ENCODE peak calls at places on chromosomes 6 and 20, in seven cellular contexts. D is body of pancreas; K is CD4-positive, alpha-beta T cell; X is NB4; F is right atrium auricular region; Q is WTC11; L is astrocyte of the spinal cord. J is an unnamed sample.

GRCh38 chr20:23519556-23519955 is 28.6 kb downstream of the CST8 start:
- DNase-seq in D (no peak), K (no peak), X (no peak), F (no peak), Q (no peak), L (no peak), J (no peak)

GRCh38 chr6:166567107-166567506 is 19.4 kb downstream of the RAMACL start:
- DNase-seq in D (no peak), K (no peak), X (no peak), F (no peak), Q (no peak), L (peak), J (peak)

GRCh38 chr6:91105532-91105931 is 518.7 kb upstream of the MAP3K7 start:
- DNase-seq in D (no peak), K (no peak), X (no peak), F (no peak), Q (no peak), L (no peak), J (no peak)

GRCh38 chr20:25000268-25000801 is 7.8 kb upstream of the APMAP start:
- DNase-seq in D (peak), K (no peak), X (peak), F (peak), Q (no peak), L (peak), J (peak)

GRCh38 chr6:34027445-34027936 is 118.4 kb downstream of the GRM4 start:
- DNase-seq in D (peak), K (peak), X (peak), F (no peak), Q (peak), L (no peak), J (no peak)

GRCh38 chr6:22102671-22103070 is 194.2 kb downstream of the PRL start:
- DNase-seq in D (no peak), K (no peak), X (no peak), F (no peak), Q (no peak), L (no peak), J (no peak)

GRCh38 chr20:42152570-42152969 is 534.4 kb upstream of the CHD6 start:
- DNase-seq in D (no peak), K (no peak), X (no peak), F (no peak), Q (no peak), L (no peak), J (no peak)

GRCh38 chr20:61967300-61967699 is 98.4 kb downstream of the TAF4 start:
- DNase-seq in D (no peak), K (no peak), X (no peak), F (no peak), Q (no peak), L (no peak), J (no peak)

GRCh38 chr6:158022749-158023596 is 41.3 kb downstream of the SYNJ2 start:
- DNase-seq in D (no peak), K (no peak), X (peak), F (no peak), Q (no peak), L (no peak), J (no peak)

GRCh38 chr6:147651249-147652063 is 143.0 kb downstream of the SAMD5 start:
- DNase-seq in D (no peak), K (no peak), X (peak), F (peak), Q (no peak), L (no peak), J (no peak)

GRCh38 chr6:31734703-31735500 is 1.4 kb downstream of the CLIC1 start:
- DNase-seq in D (no peak), K (peak), X (peak), F (peak), Q (no peak), L (peak), J (no peak)

GRCh38 chr20:58471161-58471834 is 43.9 kb downstream of the APCDD1L start:
- DNase-seq in D (no peak), K (no peak), X (no peak), F (no peak), Q (no peak), L (no peak), J (no peak)

GRCh38 chr6:157282279-157282678 is 41.0 kb downstream of the TMEM242 start:
- DNase-seq in D (no peak), K (no peak), X (no peak), F (no peak), Q (no peak), L (no peak), J (no peak)

GRCh38 chr20:38427655-38428023 is 7.5 kb downstream of the SNHG17 start:
- DNase-seq in D (no peak), K (no peak), X (no peak), F (no peak), Q (no peak), L (no peak), J (no peak)

GRCh38 chr6:22222469-22222868 is 74.4 kb downstream of the PRL start:
- DNase-seq in D (no peak), K (no peak), X (no peak), F (no peak), Q (peak), L (no peak), J (no peak)

GRCh38 chr6:35798706-35799105 is 1.6 kb upstream of the CLPS start:
- DNase-seq in D (peak), K (no peak), X (no peak), F (no peak), Q (no peak), L (no peak), J (no peak)

GRCh38 chr6:150491131-150491795 is 108.4 kb upstream of the PLEKHG1 start:
- DNase-seq in D (no peak), K (no peak), X (no peak), F (no peak), Q (no peak), L (peak), J (peak)

GRCh38 chr6:47061631-47062300 is 19.6 kb upstream of the ADGRF1 start:
- DNase-seq in D (no peak), K (no peak), X (no peak), F (no peak), Q (no peak), L (no peak), J (no peak)

GRCh38 chr6:28589234-28589951 is 63.7 kb downstream of the GPX5 start:
- DNase-seq in D (peak), K (peak), X (peak), F (no peak), Q (peak), L (peak), J (peak)

GRCh38 chr6:122012576-122012975 is 386.9 kb upstream of the HSF2 start:
- DNase-seq in D (no peak), K (no peak), X (no peak), F (no peak), Q (no peak), L (peak), J (no peak)

GRCh38 chr20:31670371-31671228 is 32.9 kb downstream of the COX4I2 start:
- DNase-seq in D (peak), K (no peak), X (no peak), F (peak), Q (no peak), L (peak), J (no peak)

GRCh38 chr20:49395659-49396058 is 86.8 kb downstream of the KCNB1 start:
- DNase-seq in D (no peak), K (no peak), X (no peak), F (no peak), Q (no peak), L (no peak), J (no peak)

GRCh38 chr6:13273931-13274706 is 54.2 kb downstream of the TBC1D7 start:
- DNase-seq in D (no peak), K (peak), X (peak), F (no peak), Q (no peak), L (no peak), J (no peak)

GRCh38 chr20:38119446-38119845 is 45.6 kb downstream of the TGM2 start:
- DNase-seq in D (no peak), K (no peak), X (no peak), F (peak), Q (no peak), L (no peak), J (no peak)

GRCh38 chr20:9996944-9997343 is 37.8 kb upstream of the ANKEF1 start:
- DNase-seq in D (no peak), K (no peak), X (no peak), F (no peak), Q (no peak), L (no peak), J (no peak)

GRCh38 chr20:48180039-48180438 is 394.8 kb upstream of the SULF2 start:
- DNase-seq in D (no peak), K (no peak), X (no peak), F (no peak), Q (no peak), L (peak), J (no peak)

GRCh38 chr20:25020901-25021301 is 28.4 kb upstream of the APMAP start:
- DNase-seq in D (peak), K (no peak), X (no peak), F (no peak), Q (no peak), L (no peak), J (no peak)

GRCh38 chr6:36131517-36132220 is 1.4 kb downstream of the MAPK13 start:
- DNase-seq in D (peak), K (peak), X (no peak), F (peak), Q (no peak), L (peak), J (peak)

GRCh38 chr6:138289739-138290138 is 71.4 kb upstream of the PBOV1 start:
- DNase-seq in D (no peak), K (no peak), X (peak), F (no peak), Q (peak), L (no peak), J (no peak)

GRCh38 chr6:36210157-36210556 is 13.6 kb downstream of the BRPF3 start:
- DNase-seq in D (no peak), K (no peak), X (no peak), F (no peak), Q (no peak), L (no peak), J (no peak)

GRCh38 chr6:34386316-34387137 is 5.9 kb downstream of the NUDT3 start:
- DNase-seq in D (no peak), K (no peak), X (peak), F (no peak), Q (no peak), L (peak), J (peak)

GRCh38 chr6:1485678-1486077 is 96.3 kb downstream of the FOXF2 start:
- DNase-seq in D (no peak), K (no peak), X (no peak), F (no peak), Q (no peak), L (peak), J (peak)

GRCh38 chr20:46770330-46771194 is 61.1 kb downstream of the SLC2A10 start:
- DNase-seq in D (no peak), K (no peak), X (no peak), F (no peak), Q (no peak), L (peak), J (no peak)

GRCh38 chr6:85416766-85417165 is 33.1 kb upstream of the NT5E start:
- DNase-seq in D (no peak), K (no peak), X (no peak), F (no peak), Q (no peak), L (no peak), J (no peak)

GRCh38 chr6:84663866-84664265 is 100.5 kb downstream of the TBX18 start:
- DNase-seq in D (no peak), K (no peak), X (no peak), F (no peak), Q (no peak), L (no peak), J (no peak)

GRCh38 chr20:57223648-57224489 is 42.6 kb downstream of the BMP7 start:
- DNase-seq in D (no peak), K (no peak), X (peak), F (peak), Q (no peak), L (no peak), J (no peak)
- TF ChIP-seq CTCF in D (no peak), K (no peak), X (no peak), F (no peak), Q (no peak), L (no peak), J (peak)

GRCh38 chr6:169726963-169727362 is 2.7 kb upstream of the PHF10 start:
- DNase-seq in D (no peak), K (no peak), X (no peak), F (no peak), Q (no peak), L (no peak), J (no peak)
- TF ChIP-seq CTCF in D (no peak), K (no peak), X (no peak), F (no peak), Q (no peak), L (no peak), J (no peak)

GRCh38 chr20:35421322-35421721 is 9.5 kb upstream of the UQCC1 start:
- DNase-seq in D (no peak), K (no peak), X (no peak), F (no peak), Q (no peak), L (no peak), J (no peak)
- TF ChIP-seq CTCF in D (no peak), K (no peak), X (no peak), F (no peak), Q (no peak), L (no peak), J (no peak)

GRCh38 chr6:3392059-3392458 is 64.8 kb downstream of the SLC22A23 start:
- DNase-seq in D (no peak), K (no peak), X (no peak), F (no peak), Q (no peak), L (no peak), J (no peak)
- TF ChIP-seq CTCF in D (no peak), K (no peak), X (no peak), F (no peak), Q (no peak), L (no peak), J (no peak)

GRCh38 chr6:11613336-11613735 is 75.8 kb downstream of the TMEM170B start:
- DNase-seq in D (no peak), K (no peak), X (no peak), F (no peak), Q (no peak), L (no peak), J (no peak)
- TF ChIP-seq CTCF in D (no peak), K (no peak), X (no peak), F (no peak), Q (no peak), L (no peak), J (no peak)

GRCh38 chr6:144095134-144096002 is at the start of gene SF3B5:
- DNase-seq in D (peak), K (peak), X (peak), F (peak), Q (peak), L (peak), J (peak)
- TF ChIP-seq CTCF in D (no peak), K (no peak), X (no peak), F (no peak), Q (no peak), L (no peak), J (no peak)

GRCh38 chr6:11947063-11947462 is 65.0 kb upstream of the HIVEP1 start:
- DNase-seq in D (no peak), K (no peak), X (no peak), F (no peak), Q (no peak), L (no peak), J (no peak)
- TF ChIP-seq CTCF in D (no peak), K (no peak), X (no peak), F (no peak), Q (no peak), L (peak), J (no peak)

GRCh38 chr6:112360498-112360897 is 13.4 kb downstream of the RFPL4B start:
- DNase-seq in D (no peak), K (no peak), X (no peak), F (no peak), Q (no peak), L (no peak), J (no peak)

GRCh38 chr6:112362027-112362795 is 15.1 kb downstream of the RFPL4B start:
- DNase-seq in D (no peak), K (no peak), X (no peak), F (no peak), Q (no peak), L (no peak), J (no peak)

GRCh38 chr6:112366695-112367546 is 19.8 kb downstream of the RFPL4B start:
- DNase-seq in D (no peak), K (no peak), X (no peak), F (no peak), Q (no peak), L (no peak), J (no peak)

GRCh38 chr6:112365952-112366351 is 18.8 kb downstream of the RFPL4B start:
- DNase-seq in D (no peak), K (no peak), X (no peak), F (no peak), Q (no peak), L (no peak), J (no peak)

DNA sequence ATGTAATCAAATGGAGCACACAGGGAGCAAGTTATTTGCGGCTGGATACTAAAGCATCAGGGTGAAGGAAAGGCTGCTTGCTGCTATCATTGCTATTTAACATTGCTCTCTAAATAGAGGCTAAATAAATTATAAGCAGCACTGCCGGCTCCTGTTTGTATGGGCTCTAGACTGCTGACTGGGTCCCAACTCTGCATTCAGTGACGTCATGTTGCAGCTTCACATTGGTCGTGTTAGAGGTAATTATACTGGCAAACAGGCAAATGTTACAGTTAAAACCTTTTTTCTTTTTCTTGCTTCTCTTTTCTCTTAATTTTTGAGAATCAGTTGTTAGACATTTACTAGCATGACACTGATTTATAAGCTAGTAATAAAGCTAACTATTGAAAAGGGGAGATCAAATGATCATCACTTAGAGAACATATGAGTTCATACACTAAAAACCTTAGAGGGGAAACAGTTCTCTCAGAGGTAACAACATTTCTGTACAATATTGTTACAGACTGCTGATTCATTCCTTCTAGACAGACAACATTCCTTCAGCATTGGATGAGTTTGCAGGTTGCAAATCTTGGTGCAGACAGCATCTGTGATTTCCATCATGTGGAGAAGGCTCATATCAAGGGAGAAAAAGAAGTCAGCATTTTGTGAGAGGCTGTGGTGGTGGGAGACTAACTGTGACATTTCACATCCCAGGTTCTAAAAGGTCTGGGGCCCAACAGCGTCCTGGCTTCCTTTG is 15.9 kb downstream of the RFPL4B start:
- DNase-seq in D (no peak), K (no peak), X (no peak), F (no peak), Q (no peak), L (no peak), J (no peak)
- TF ChIP-seq CTCF in D (no peak), K (no peak), X (no peak), F (no peak), Q (no peak), L (no peak), J (no peak)